ENCODE peak calls at places on chromosomes 16 and 17, in eight cellular contexts. One of them, this sample, is unnamed. For H3K4me1, the result is how much of the 10 kb centered on the place peaks cover.

GRCh38 chr16:9070295-9070694 is 21.1 kb upstream of the HAPSTR1 start:
- DNase-seq in neuronal stem cell: no peak
- DNase-seq in GM23248: no peak
- DNase-seq in colonic mucosa: no peak
- DNase-seq in fibroblast of lung: no peak
- DNase-seq in mesendoderm: no peak
- DNase-seq in MM.1S: no peak
- DNase-seq in IMR-90: no peak
- DNase-seq in this sample: no peak

GRCh38 chr17:29625037-29625750 is 2.5 kb upstream of the CORO6 start:
- DNase-seq in colonic mucosa: no peak
- DNase-seq in fibroblast of lung: peak
- DNase-seq in IMR-90: peak
- DNase-seq in GM23248: peak
- DNase-seq in neuronal stem cell: no peak
- DNase-seq in mesendoderm: peak
- DNase-seq in MM.1S: no peak
- DNase-seq in this sample: no peak

GRCh38 chr17:38870259-38871165 is 654 bp downstream of the LASP1 start:
- DNase-seq in neuronal stem cell: no peak
- DNase-seq in mesendoderm: peak
- DNase-seq in MM.1S: peak
- DNase-seq in IMR-90: peak
- DNase-seq in GM23248: peak
- DNase-seq in colonic mucosa: peak
- DNase-seq in fibroblast of lung: peak
- DNase-seq in this sample: peak

GRCh38 chr16:10256855-10257641 is 74.8 kb upstream of the GRIN2A start:
- DNase-seq in IMR-90: no peak
- DNase-seq in MM.1S: peak
- DNase-seq in fibroblast of lung: peak
- DNase-seq in GM23248: peak
- DNase-seq in mesendoderm: peak
- DNase-seq in colonic mucosa: peak
- DNase-seq in neuronal stem cell: peak
- DNase-seq in this sample: peak

GRCh38 chr17:70165383-70165782 is 3.9 kb upstream of the KCNJ2 start:
- DNase-seq in MM.1S: no peak
- DNase-seq in fibroblast of lung: no peak
- DNase-seq in neuronal stem cell: no peak
- DNase-seq in colonic mucosa: no peak
- DNase-seq in GM23248: no peak
- DNase-seq in IMR-90: no peak
- DNase-seq in mesendoderm: no peak
- DNase-seq in this sample: no peak

GRCh38 chr17:49557204-49558024 is 18.3 kb upstream of the NXPH3 start:
- DNase-seq in mesendoderm: peak
- DNase-seq in fibroblast of lung: peak
- DNase-seq in GM23248: peak
- DNase-seq in IMR-90: peak
- DNase-seq in colonic mucosa: no peak
- DNase-seq in neuronal stem cell: no peak
- DNase-seq in MM.1S: peak
- DNase-seq in this sample: peak

GRCh38 chr17:4551141-4551540 is 4.0 kb downstream of the MYBBP1A start:
- DNase-seq in colonic mucosa: no peak
- DNase-seq in MM.1S: no peak
- DNase-seq in fibroblast of lung: no peak
- DNase-seq in IMR-90: no peak
- DNase-seq in neuronal stem cell: no peak
- DNase-seq in mesendoderm: peak
- DNase-seq in GM23248: peak
- DNase-seq in this sample: no peak

GRCh38 chr16:51755039-51755501 is 604.0 kb upstream of the SALL1 start:
- DNase-seq in mesendoderm: peak
- DNase-seq in MM.1S: no peak
- DNase-seq in IMR-90: no peak
- DNase-seq in colonic mucosa: no peak
- DNase-seq in GM23248: no peak
- DNase-seq in neuronal stem cell: no peak
- DNase-seq in fibroblast of lung: no peak
- DNase-seq in this sample: no peak

GRCh38 chr17:65366102-65366844 is 195.2 kb downstream of the AXIN2 start:
- DNase-seq in neuronal stem cell: no peak
- DNase-seq in MM.1S: no peak
- DNase-seq in colonic mucosa: no peak
- DNase-seq in fibroblast of lung: no peak
- DNase-seq in IMR-90: no peak
- DNase-seq in GM23248: no peak
- DNase-seq in mesendoderm: no peak
- DNase-seq in this sample: no peak

GRCh38 chr16:17227278-17227677 is 243.5 kb downstream of the XYLT1 start:
- DNase-seq in fibroblast of lung: no peak
- DNase-seq in colonic mucosa: no peak
- DNase-seq in MM.1S: no peak
- DNase-seq in IMR-90: no peak
- DNase-seq in neuronal stem cell: no peak
- DNase-seq in mesendoderm: peak
- DNase-seq in GM23248: no peak
- DNase-seq in this sample: no peak

DNA sequence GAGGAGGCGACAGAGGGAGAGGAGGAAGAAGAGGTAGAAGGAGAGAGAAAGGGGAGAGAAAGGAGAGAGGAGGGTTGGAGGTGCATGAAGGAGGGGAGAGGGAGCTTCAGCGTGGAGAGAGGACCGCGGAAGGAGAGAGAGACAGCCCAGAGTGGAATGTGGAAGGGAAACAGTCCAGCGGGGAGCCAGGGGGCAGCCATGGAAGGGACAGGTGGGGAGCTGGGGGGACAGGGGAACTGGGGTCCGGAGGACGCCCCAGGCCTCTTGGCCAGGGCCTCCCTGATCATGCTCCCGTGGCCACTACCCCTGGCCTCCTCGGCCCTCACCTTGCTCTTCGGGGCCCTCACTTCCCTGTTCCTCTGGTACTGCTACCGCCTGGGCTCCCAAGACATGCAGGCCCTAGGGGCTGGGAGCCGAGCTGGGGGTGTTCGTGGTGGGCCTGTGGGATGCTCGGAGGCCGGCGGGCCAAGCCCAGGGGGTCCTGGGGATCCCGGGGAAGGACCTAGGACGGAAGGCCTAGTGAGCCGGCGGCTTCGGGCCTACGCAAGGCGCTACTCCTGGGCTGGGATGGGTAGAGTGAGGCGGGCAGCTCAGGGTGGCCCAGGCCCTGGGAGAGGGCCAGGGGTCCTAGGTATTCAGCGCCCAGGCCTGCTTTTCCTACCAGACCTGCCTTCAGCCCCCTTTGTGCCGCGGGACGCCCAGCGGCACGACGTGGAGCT is 759 bp downstream of the ASPHD1 start:
- DNase-seq in MM.1S: no peak
- DNase-seq in IMR-90: no peak
- DNase-seq in fibroblast of lung: no peak
- DNase-seq in GM23248: peak
- DNase-seq in colonic mucosa: no peak
- DNase-seq in mesendoderm: no peak
- DNase-seq in neuronal stem cell: no peak
- DNase-seq in this sample: no peak
- H3K4me3 ChIP-seq in MM.1S: peak
- H3K4me3 ChIP-seq in IMR-90: peak
- H3K4me3 ChIP-seq in fibroblast of lung: peak
- H3K4me3 ChIP-seq in GM23248: peak
- H3K4me3 ChIP-seq in colonic mucosa: peak
- H3K4me3 ChIP-seq in mesendoderm: peak
- H3K4me3 ChIP-seq in neuronal stem cell: no peak
- H3K4me3 ChIP-seq in this sample: peak

GRCh38 chr16:3874242-3874641 is 6.3 kb downstream of the CREBBP start:
- DNase-seq in GM23248: no peak
- DNase-seq in MM.1S: no peak
- DNase-seq in colonic mucosa: peak
- DNase-seq in mesendoderm: no peak
- DNase-seq in neuronal stem cell: no peak
- DNase-seq in fibroblast of lung: no peak
- DNase-seq in IMR-90: no peak
- DNase-seq in this sample: no peak
- H3K4me1 ChIP-seq in GM23248: half or more
- H3K4me1 ChIP-seq in MM.1S: under half
- H3K4me1 ChIP-seq in colonic mucosa: under half
- H3K4me1 ChIP-seq in mesendoderm: under half
- H3K4me1 ChIP-seq in neuronal stem cell: under half
- H3K4me1 ChIP-seq in fibroblast of lung: under half
- H3K4me1 ChIP-seq in IMR-90: under half
- H3K4me1 ChIP-seq in this sample: under half

DNA sequence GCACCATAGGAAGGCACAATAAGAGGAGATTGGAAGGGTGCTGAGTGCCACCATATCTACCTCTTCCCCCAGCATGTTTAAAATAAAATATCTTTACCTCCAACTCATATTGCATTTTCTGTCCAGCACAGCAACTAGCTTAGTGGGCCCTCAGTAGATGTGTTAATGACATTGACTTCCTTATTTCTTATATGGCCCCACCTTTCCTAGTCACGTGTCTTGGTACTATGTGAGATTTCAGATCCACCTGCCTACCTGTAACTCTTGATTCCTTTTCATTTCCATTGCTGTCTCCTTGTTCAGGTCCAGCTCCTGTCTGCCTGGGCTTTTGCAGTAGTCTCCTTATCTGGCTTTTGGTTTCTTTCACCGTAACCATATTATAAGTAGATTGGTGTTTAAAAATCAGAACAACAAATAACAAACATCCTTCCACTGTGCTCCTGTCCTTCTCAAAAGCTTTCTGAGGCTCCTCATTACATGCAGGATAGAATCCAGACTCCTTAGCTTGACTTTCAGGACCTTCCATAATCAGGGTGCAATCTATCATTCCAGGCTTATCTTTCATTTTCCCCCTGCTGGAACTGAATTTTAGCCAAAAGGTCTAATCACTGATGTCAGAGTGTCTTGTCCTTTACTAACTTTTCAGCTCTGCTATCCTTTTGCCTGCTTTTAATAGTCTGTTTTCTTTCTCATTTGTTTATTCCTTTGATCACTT is 71.3 kb downstream of the FTO start:
- DNase-seq in IMR-90: no peak
- DNase-seq in neuronal stem cell: no peak
- DNase-seq in GM23248: no peak
- DNase-seq in MM.1S: no peak
- DNase-seq in colonic mucosa: no peak
- DNase-seq in fibroblast of lung: no peak
- DNase-seq in mesendoderm: peak
- DNase-seq in this sample: no peak
- H3K9ac ChIP-seq in IMR-90: no peak
- H3K9ac ChIP-seq in neuronal stem cell: no peak
- H3K9ac ChIP-seq in GM23248: peak
- H3K9ac ChIP-seq in MM.1S: no peak
- H3K9ac ChIP-seq in colonic mucosa: no peak
- H3K9ac ChIP-seq in fibroblast of lung: no peak
- H3K9ac ChIP-seq in mesendoderm: no peak
- H3K9ac ChIP-seq in this sample: peak

GRCh38 chr17:63988741-63989621 is 9.2 kb upstream of the PRR29 start:
- DNase-seq in GM23248: peak
- DNase-seq in fibroblast of lung: no peak
- DNase-seq in IMR-90: no peak
- DNase-seq in colonic mucosa: no peak
- DNase-seq in neuronal stem cell: no peak
- DNase-seq in mesendoderm: peak
- DNase-seq in MM.1S: no peak
- DNase-seq in this sample: no peak
- H3K4me3 ChIP-seq in GM23248: no peak
- H3K4me3 ChIP-seq in fibroblast of lung: no peak
- H3K4me3 ChIP-seq in IMR-90: no peak
- H3K4me3 ChIP-seq in colonic mucosa: no peak
- H3K4me3 ChIP-seq in neuronal stem cell: peak
- H3K4me3 ChIP-seq in mesendoderm: no peak
- H3K4me3 ChIP-seq in MM.1S: no peak
- H3K4me3 ChIP-seq in this sample: no peak